ENCODE peak calls at places on chromosomes 13 and 19, in six cellular contexts. U is HS-27A, T is omental fat pad, C is D721Med, P is putamen, L is T-helper 9 cell. K is an unnamed sample.

GRCh38 chr19:49771674-49772139 is 4.9 kb downstream of the AP2A1 start:
- DNase-seq in U (no peak), T (no peak), C (no peak), P (no peak), L (no peak), K (no peak)

GRCh38 chr19:53883741-53884140 is 1.7 kb downstream of the PRKCG start:
- DNase-seq in U (no peak), T (no peak), C (no peak), P (no peak), L (no peak), K (no peak)

GRCh38 chr19:4208385-4209094 is 20.8 kb upstream of the EBI3 start:
- DNase-seq in U (no peak), T (no peak), C (peak; percentile 3), P (no peak), L (no peak), K (no peak)

GRCh38 chr19:23810496-23810895 is 51.8 kb upstream of the ZNF681 start:
- DNase-seq in U (no peak), T (no peak), C (no peak), P (no peak), L (no peak), K (no peak)

GRCh38 chr19:850221-850978 is 1.7 kb upstream of the ELANE start:
- DNase-seq in U (peak; percentile 30), T (peak; percentile 65), C (no peak), P (no peak), L (no peak), K (peak; percentile 85)

GRCh38 chr13:112443191-112444000 is 67.2 kb downstream of the SPACA7 start:
- DNase-seq in U (no peak), T (no peak), C (no peak), P (no peak), L (no peak), K (no peak)

GRCh38 chr19:56132316-56132822 is 8.7 kb upstream of the ZNF444 start:
- DNase-seq in U (no peak), T (no peak), C (no peak), P (no peak), L (no peak), K (no peak)

GRCh38 chr19:4291200-4291732 is 10.9 kb downstream of the TMIGD2 start:
- DNase-seq in U (no peak), T (no peak), C (no peak), P (no peak), L (no peak), K (no peak)

GRCh38 chr13:113110852-113111315 is 5.3 kb downstream of the F7 start:
- DNase-seq in U (no peak), T (no peak), C (no peak), P (no peak), L (no peak), K (peak; percentile 7)

GRCh38 chr19:35090795-35091214 is 24.8 kb upstream of the FXYD3 start:
- DNase-seq in U (no peak), T (no peak), C (no peak), P (no peak), L (no peak), K (no peak)

GRCh38 chr19:11767633-11768133 is 883 bp downstream of the ZNF441 start:
- DNase-seq in U (no peak), T (no peak), C (no peak), P (peak; percentile 1), L (peak; percentile 4), K (peak; percentile 46)

K was measured in BE2C.